ENCODE peak calls at places on chromosomes 6 and 20, in four cellular contexts. R is nephron progenitor cell, U is body of pancreas, X is RWPE1. Y is an unnamed sample.

GRCh38 chr6:47792216-47792733 is 10.4 kb downstream of the OPN5 start:
- DNase-seq in U (no peak), X (no peak), R (no peak), Y (no peak)

GRCh38 chr20:53939554-53940355 is 130.6 kb downstream of the BCAS1 start:
- DNase-seq in U (peak), X (peak), R (peak), Y (peak)

GRCh38 chr6:706161-706560 is 13.2 kb upstream of the EXOC2 start:
- DNase-seq in R (no peak), U (no peak), X (no peak), Y (no peak)

GRCh38 chr6:98833101-98834059 is 994 bp upstream of the POU3F2 start:
- DNase-seq in R (peak), X (no peak), U (peak), Y (no peak)

GRCh38 chr6:39341352-39341751 is 18.9 kb upstream of the KCNK16 start:
- DNase-seq in R (no peak), X (no peak), U (no peak), Y (no peak)

GRCh38 chr20:45782890-45783289 is 8.8 kb downstream of the WFDC3 start:
- DNase-seq in U (no peak), R (no peak), X (peak), Y (no peak)

GRCh38 chr20:20439602-20440001 is 71.7 kb downstream of the INSM1 start:
- DNase-seq in R (no peak), U (no peak), X (no peak), Y (no peak)

GRCh38 chr6:147642458-147642857 is 134.0 kb downstream of the SAMD5 start:
- DNase-seq in R (no peak), U (no peak), X (no peak), Y (no peak)

GRCh38 chr20:40678286-40678835 is 10.7 kb downstream of the MAFB start:
- DNase-seq in X (no peak), U (no peak), R (no peak), Y (no peak)

GRCh38 chr20:18738055-18738454 is 75.5 kb upstream of the SCP2D1 start:
- DNase-seq in U (no peak), X (peak), R (no peak), Y (no peak)

GRCh38 chr6:139175389-139175788 is 40.5 kb downstream of the HECA start:
- DNase-seq in X (no peak), R (no peak), U (no peak), Y (no peak)

GRCh38 chr6:36848658-36849441 is 9.6 kb upstream of the CPNE5 start:
- DNase-seq in X (no peak), U (peak), R (peak), Y (no peak)

GRCh38 chr20:23141016-23141415 is 54.9 kb upstream of the CD93 start:
- DNase-seq in X (no peak), R (no peak), U (no peak), Y (no peak)

GRCh38 chr6:154993026-154993425 is 2.1 kb upstream of the TIAM2 start:
- DNase-seq in U (peak), R (no peak), X (peak), Y (no peak)

GRCh38 chr20:58109126-58109880 is 119.2 kb downstream of the ANKRD60 start:
- DNase-seq in U (no peak), R (no peak), X (peak), Y (no peak)

GRCh38 chr6:12679291-12679690 is 37.3 kb upstream of the PHACTR1 start:
- DNase-seq in R (no peak), U (no peak), X (no peak), Y (peak)

GRCh38 chr6:56145616-56146015 is 101.8 kb downstream of the COL21A1 start:
- DNase-seq in R (no peak), X (no peak), U (no peak), Y (no peak)

GRCh38 chr6:15911753-15912504 is 217.0 kb upstream of the MYLIP start:
- DNase-seq in U (no peak), X (no peak), R (no peak), Y (no peak)

GRCh38 chr6:158825951-158826306 is 6.8 kb upstream of the EZR start:
- DNase-seq in X (no peak), R (no peak), U (peak), Y (no peak)

GRCh38 chr6:52108128-52108527 is 20.7 kb upstream of the PKHD1 start:
- DNase-seq in X (no peak), R (peak), U (no peak), Y (no peak)

DNA sequence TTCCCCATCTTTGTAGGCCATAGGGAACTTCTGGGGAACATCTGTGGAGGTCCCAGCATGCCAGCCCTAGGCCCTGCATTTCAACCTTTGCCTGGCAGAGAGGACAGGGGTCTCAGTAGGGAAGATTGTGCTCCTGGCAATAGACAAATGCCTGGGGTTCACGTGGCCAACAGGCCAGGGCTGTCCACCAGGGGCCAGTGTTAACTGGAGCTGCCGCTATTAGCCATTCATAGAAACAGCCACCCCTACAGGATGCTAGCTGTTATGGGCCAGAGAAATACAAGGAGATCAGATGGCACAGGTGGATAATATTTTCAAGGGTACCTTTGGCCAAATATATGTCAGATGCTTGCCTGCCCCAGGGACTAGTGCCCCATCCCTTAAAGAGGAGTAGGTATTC is 932.9 kb downstream of the QKI start:
- DNase-seq in U (no peak), X (no peak), R (no peak), Y (no peak)
- TF ChIP-seq CTCF in U (no peak), X (no peak), R (no peak), Y (no peak)

GRCh38 chr6:108562503-108562993 is 1.8 kb downstream of the FOXO3 start:
- DNase-seq in U (peak), R (peak), X (peak), Y (no peak)
- TF ChIP-seq CTCF in U (no peak), R (no peak), X (no peak), Y (peak)

GRCh38 chr6:110646951-110647910 is 168.0 kb downstream of the CDK19 start:
- DNase-seq in U (no peak), X (no peak), R (no peak), Y (no peak)
- TF ChIP-seq CTCF in U (no peak), X (peak), R (peak), Y (peak)

DNA sequence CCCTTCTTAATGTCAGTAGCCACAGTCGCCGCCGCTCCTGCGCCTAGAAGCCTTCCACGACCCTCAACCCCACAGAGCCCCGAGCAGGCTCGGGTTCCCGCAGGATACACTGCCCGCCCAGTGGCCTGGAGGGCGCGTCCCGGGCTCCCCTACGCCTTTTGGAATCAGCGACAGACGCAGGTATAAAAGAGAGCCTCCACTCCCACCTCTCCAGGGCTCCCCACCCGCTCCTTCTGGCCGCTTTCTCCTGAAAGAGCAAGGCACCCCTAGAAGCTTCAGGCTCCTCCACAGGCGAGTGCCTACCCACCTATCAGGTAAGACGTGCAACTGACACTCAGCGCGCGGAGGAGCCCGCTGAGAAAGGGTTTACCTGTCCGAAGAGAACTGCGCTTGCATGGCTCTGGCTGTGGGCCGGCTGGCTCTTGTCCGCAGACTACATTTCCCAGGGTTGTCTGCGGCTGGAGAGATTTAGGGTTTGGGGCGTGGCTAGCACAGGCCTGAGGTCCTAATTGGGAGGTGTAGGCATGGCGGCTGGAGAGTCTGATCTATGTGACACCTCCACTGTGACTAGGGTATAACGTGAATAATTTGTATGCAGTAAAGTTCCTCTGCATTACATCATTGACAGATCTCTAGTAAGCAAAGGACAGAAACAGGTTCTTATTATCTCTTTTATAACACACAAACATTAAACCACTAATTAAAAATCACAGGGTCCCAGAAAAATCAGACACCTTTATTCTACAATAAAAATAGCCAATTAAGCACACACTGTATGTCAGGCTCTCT is 13.5 kb upstream of the ZNF391 start:
- DNase-seq in R (peak), X (peak), U (peak), Y (no peak)
- TF ChIP-seq CTCF in R (no peak), X (no peak), U (no peak), Y (no peak)